ENCODE peak calls at places on chromosome 11, in six cellular contexts. One of them, this sample, is unnamed.
A peak's percentile ranks its signal among the peaks of the same experiment; 100 is the strongest.

GRCh38 chr11:110056956-110057355 is 36.2 kb upstream of the ZC3H12C start:
- ATAC-seq in K562: no peak
- ATAC-seq in GM12878: no peak
- ATAC-seq in body of pancreas: no peak
- ATAC-seq in IMR-90: no peak
- ATAC-seq in upper lobe of left lung: no peak
- ATAC-seq in this sample: no peak

GRCh38 chr11:64856382-64857227 is 12.2 kb upstream of the CDC42BPG start:
- ATAC-seq in K562: no peak
- ATAC-seq in GM12878: peak; percentile 0
- ATAC-seq in body of pancreas: no peak
- ATAC-seq in IMR-90: peak; percentile 28
- ATAC-seq in upper lobe of left lung: peak; percentile 67
- ATAC-seq in this sample: peak; percentile 77

GRCh38 chr11:119218141-119218878 is 12.2 kb downstream of the CBL start:
- ATAC-seq in K562: peak; percentile 69
- ATAC-seq in GM12878: no peak
- ATAC-seq in body of pancreas: no peak
- ATAC-seq in IMR-90: peak; percentile 89
- ATAC-seq in upper lobe of left lung: no peak
- ATAC-seq in this sample: no peak

GRCh38 chr11:102117472-102118113 is 7.3 kb downstream of the YAP1 start:
- ATAC-seq in K562: no peak
- ATAC-seq in GM12878: no peak
- ATAC-seq in body of pancreas: no peak
- ATAC-seq in IMR-90: peak; percentile 38
- ATAC-seq in upper lobe of left lung: no peak
- ATAC-seq in this sample: no peak

GRCh38 chr11:16775604-16776283 is 37.3 kb downstream of the C11orf58 start:
- ATAC-seq in K562: no peak
- ATAC-seq in GM12878: no peak
- ATAC-seq in body of pancreas: no peak
- ATAC-seq in IMR-90: no peak
- ATAC-seq in upper lobe of left lung: no peak
- ATAC-seq in this sample: no peak

GRCh38 chr11:88709567-88709966 is 356.2 kb downstream of the GRM5 start:
- ATAC-seq in K562: no peak
- ATAC-seq in GM12878: no peak
- ATAC-seq in body of pancreas: no peak
- ATAC-seq in IMR-90: no peak
- ATAC-seq in upper lobe of left lung: no peak
- ATAC-seq in this sample: no peak

GRCh38 chr11:14617241-14618027 is 26.2 kb upstream of the PDE3B start:
- ATAC-seq in K562: no peak
- ATAC-seq in GM12878: no peak
- ATAC-seq in body of pancreas: no peak
- ATAC-seq in IMR-90: no peak
- ATAC-seq in upper lobe of left lung: no peak
- ATAC-seq in this sample: no peak

GRCh38 chr11:9092846-9093778 is 1.7 kb upstream of the SCUBE2 start:
- ATAC-seq in K562: no peak
- ATAC-seq in GM12878: peak; percentile 46
- ATAC-seq in body of pancreas: peak; percentile 64
- ATAC-seq in IMR-90: no peak
- ATAC-seq in upper lobe of left lung: no peak
- ATAC-seq in this sample: no peak

GRCh38 chr11:76186776-76187279 is 19.5 kb downstream of the WNT11 start:
- ATAC-seq in K562: no peak
- ATAC-seq in GM12878: no peak
- ATAC-seq in body of pancreas: no peak
- ATAC-seq in IMR-90: no peak
- ATAC-seq in upper lobe of left lung: no peak
- ATAC-seq in this sample: no peak

GRCh38 chr11:57347336-57347735 is 9.2 kb downstream of the P2RX3 start:
- ATAC-seq in K562: no peak
- ATAC-seq in GM12878: no peak
- ATAC-seq in body of pancreas: no peak
- ATAC-seq in IMR-90: no peak
- ATAC-seq in upper lobe of left lung: no peak
- ATAC-seq in this sample: no peak

GRCh38 chr11:28460348-28460747 is 352.2 kb downstream of the METTL15 start:
- ATAC-seq in K562: no peak
- ATAC-seq in GM12878: no peak
- ATAC-seq in body of pancreas: no peak
- ATAC-seq in IMR-90: peak; percentile 2
- ATAC-seq in upper lobe of left lung: no peak
- ATAC-seq in this sample: no peak

GRCh38 chr11:72088076-72088806 is 7.6 kb downstream of the LRRC51 start:
- ATAC-seq in K562: no peak
- ATAC-seq in GM12878: no peak
- ATAC-seq in body of pancreas: no peak
- ATAC-seq in IMR-90: no peak
- ATAC-seq in upper lobe of left lung: no peak
- ATAC-seq in this sample: no peak

DNA sequence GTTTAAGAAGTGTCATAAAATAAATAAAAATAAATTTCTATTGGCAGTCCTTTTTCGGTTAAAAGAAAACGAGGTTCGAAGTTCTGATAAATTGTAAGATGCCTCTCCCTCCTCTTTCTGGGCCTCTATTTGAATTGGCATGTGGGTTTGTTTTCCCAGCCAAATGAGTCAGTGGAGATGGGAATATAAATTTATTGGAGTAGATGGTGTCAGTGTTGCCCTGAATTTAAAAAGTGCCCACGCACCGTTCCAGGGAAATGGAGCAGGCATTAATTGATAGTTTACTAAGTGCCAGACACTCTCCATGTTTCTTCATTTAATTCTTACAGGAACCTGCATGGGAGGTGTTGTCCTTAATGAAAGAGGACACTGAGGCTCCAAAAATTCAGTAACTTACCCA is 119.2 kb downstream of the FEZ1 start:
- ATAC-seq in K562: no peak
- ATAC-seq in GM12878: no peak
- ATAC-seq in body of pancreas: no peak
- ATAC-seq in IMR-90: no peak
- ATAC-seq in upper lobe of left lung: no peak
- ATAC-seq in this sample: no peak
- H3K27me3 ChIP-seq in K562: peaks cover 63% of the 10 kb centered on the region
- H3K27me3 ChIP-seq in GM12878: no peaks in the 10 kb centered on the region
- H3K27me3 ChIP-seq in body of pancreas: no peaks in the 10 kb centered on the region
- H3K27me3 ChIP-seq in IMR-90: peaks cover 9% of the 10 kb centered on the region
- H3K27me3 ChIP-seq in upper lobe of left lung: no peaks in the 10 kb centered on the region
- H3K27me3 ChIP-seq in this sample: no peaks in the 10 kb centered on the region

GRCh38 chr11:11640152-11640551 is 18.3 kb upstream of the GALNT18 start:
- ATAC-seq in K562: no peak
- ATAC-seq in GM12878: no peak
- ATAC-seq in body of pancreas: no peak
- ATAC-seq in IMR-90: no peak
- ATAC-seq in upper lobe of left lung: no peak
- ATAC-seq in this sample: no peak

GRCh38 chr11:11635456-11635855 is 13.7 kb upstream of the GALNT18 start:
- ATAC-seq in K562: no peak
- ATAC-seq in GM12878: no peak
- ATAC-seq in body of pancreas: no peak
- ATAC-seq in IMR-90: peak; percentile 24
- ATAC-seq in upper lobe of left lung: no peak
- ATAC-seq in this sample: no peak

GRCh38 chr11:11636671-11637070 is 14.9 kb upstream of the GALNT18 start:
- ATAC-seq in K562: no peak
- ATAC-seq in GM12878: no peak
- ATAC-seq in body of pancreas: no peak
- ATAC-seq in IMR-90: no peak
- ATAC-seq in upper lobe of left lung: no peak
- ATAC-seq in this sample: no peak

GRCh38 chr11:11641581-11641980 is 19.8 kb upstream of the GALNT18 start:
- ATAC-seq in K562: no peak
- ATAC-seq in GM12878: no peak
- ATAC-seq in body of pancreas: no peak
- ATAC-seq in IMR-90: no peak
- ATAC-seq in upper lobe of left lung: no peak
- ATAC-seq in this sample: no peak

DNA sequence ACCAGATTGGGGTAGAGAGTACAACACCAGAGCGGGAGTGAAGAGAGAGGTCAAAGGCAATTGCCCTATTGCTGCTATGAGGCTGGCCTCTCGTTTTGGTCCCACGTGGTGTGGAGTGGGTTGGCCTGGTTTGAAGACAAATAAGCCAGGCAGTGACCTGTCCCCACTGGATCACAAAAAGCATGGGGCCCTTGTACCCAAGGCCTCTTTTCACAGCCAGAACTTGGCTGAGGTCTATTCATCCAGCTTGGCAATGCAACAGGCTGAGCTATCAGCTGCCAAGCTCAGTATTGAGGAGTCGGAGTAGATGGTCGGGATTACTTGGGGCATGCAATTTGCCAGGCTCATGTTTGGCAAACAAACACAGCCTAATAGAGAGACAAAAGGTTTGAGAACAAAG is 19.2 kb upstream of the GALNT18 start:
- ATAC-seq in K562: no peak
- ATAC-seq in GM12878: no peak
- ATAC-seq in body of pancreas: no peak
- ATAC-seq in IMR-90: no peak
- ATAC-seq in upper lobe of left lung: no peak
- ATAC-seq in this sample: no peak
- TF ChIP-seq POLR2A in K562: no peak
- TF ChIP-seq POLR2A in GM12878: no peak
- TF ChIP-seq POLR2A in body of pancreas: no peak
- TF ChIP-seq POLR2A in IMR-90: no peak
- TF ChIP-seq POLR2A in upper lobe of left lung: no peak
- TF ChIP-seq POLR2A in this sample: no peak

GRCh38 chr11:125376117-125376516 is 119.9 kb downstream of the FEZ1 start:
- ATAC-seq in K562: peak; percentile 37
- ATAC-seq in GM12878: peak; percentile 45
- ATAC-seq in body of pancreas: peak; percentile 79
- ATAC-seq in IMR-90: no peak
- ATAC-seq in upper lobe of left lung: no peak
- ATAC-seq in this sample: peak; percentile 89
- TF ChIP-seq CTCF in K562: no peak
- TF ChIP-seq CTCF in GM12878: no peak
- TF ChIP-seq CTCF in body of pancreas: no peak
- TF ChIP-seq CTCF in IMR-90: no peak
- TF ChIP-seq CTCF in upper lobe of left lung: no peak
- TF ChIP-seq CTCF in this sample: peak; percentile 27

GRCh38 chr11:130434521-130435223 is 6.3 kb upstream of the ADAMTS8 start:
- ATAC-seq in K562: peak; percentile 94
- ATAC-seq in GM12878: peak; percentile 94
- ATAC-seq in body of pancreas: peak; percentile 91
- ATAC-seq in IMR-90: peak; percentile 73
- ATAC-seq in upper lobe of left lung: peak; percentile 93
- ATAC-seq in this sample: peak; percentile 83

GRCh38 chr11:130433357-130433756 is 4.9 kb upstream of the ADAMTS8 start:
- ATAC-seq in K562: no peak
- ATAC-seq in GM12878: no peak
- ATAC-seq in body of pancreas: no peak
- ATAC-seq in IMR-90: peak; percentile 6
- ATAC-seq in upper lobe of left lung: no peak
- ATAC-seq in this sample: no peak

GRCh38 chr11:130436171-130436570 is 7.8 kb upstream of the ADAMTS8 start:
- ATAC-seq in K562: no peak
- ATAC-seq in GM12878: no peak
- ATAC-seq in body of pancreas: no peak
- ATAC-seq in IMR-90: no peak
- ATAC-seq in upper lobe of left lung: no peak
- ATAC-seq in this sample: no peak

GRCh38 chr11:130437848-130438247 is 9.4 kb upstream of the ADAMTS8 start:
- ATAC-seq in K562: no peak
- ATAC-seq in GM12878: no peak
- ATAC-seq in body of pancreas: no peak
- ATAC-seq in IMR-90: no peak
- ATAC-seq in upper lobe of left lung: no peak
- ATAC-seq in this sample: no peak

DNA sequence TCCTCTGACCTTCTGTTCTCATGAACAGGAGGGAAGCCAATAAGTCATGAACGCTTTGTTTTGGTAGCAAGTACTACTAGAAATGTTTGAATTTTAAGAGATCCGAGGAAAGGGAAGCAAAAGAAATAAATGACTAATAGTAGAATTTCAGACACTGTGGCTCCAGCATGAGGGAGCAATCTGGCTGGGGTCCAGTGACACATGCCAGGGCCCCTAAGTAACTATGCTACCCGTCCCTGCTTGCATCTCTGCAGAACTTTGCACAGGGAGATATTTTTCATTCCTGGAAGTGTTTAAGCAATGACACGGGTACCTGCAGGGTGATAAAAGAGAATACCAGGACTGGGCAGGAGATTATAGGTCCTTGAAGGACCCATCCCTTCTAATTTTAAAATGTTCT is 7.3 kb upstream of the ADAMTS8 start:
- ATAC-seq in K562: no peak
- ATAC-seq in GM12878: no peak
- ATAC-seq in body of pancreas: no peak
- ATAC-seq in IMR-90: no peak
- ATAC-seq in upper lobe of left lung: no peak
- ATAC-seq in this sample: no peak
- H3K27me3 ChIP-seq in K562: peaks cover 3% of the 10 kb centered on the region
- H3K27me3 ChIP-seq in GM12878: peaks cover 2% of the 10 kb centered on the region
- H3K27me3 ChIP-seq in body of pancreas: peaks cover 2% of the 10 kb centered on the region
- H3K27me3 ChIP-seq in IMR-90: no peaks in the 10 kb centered on the region
- H3K27me3 ChIP-seq in upper lobe of left lung: no peaks in the 10 kb centered on the region
- H3K27me3 ChIP-seq in this sample: no peaks in the 10 kb centered on the region

GRCh38 chr11:350723-351255 is 18.5 kb upstream of the B4GALNT4 start:
- ATAC-seq in K562: peak; percentile 65
- ATAC-seq in GM12878: peak; percentile 73
- ATAC-seq in body of pancreas: no peak
- ATAC-seq in IMR-90: no peak
- ATAC-seq in upper lobe of left lung: no peak
- ATAC-seq in this sample: no peak

GRCh38 chr11:351411-351810 is 17.9 kb upstream of the B4GALNT4 start:
- ATAC-seq in K562: no peak
- ATAC-seq in GM12878: no peak
- ATAC-seq in body of pancreas: no peak
- ATAC-seq in IMR-90: no peak
- ATAC-seq in upper lobe of left lung: no peak
- ATAC-seq in this sample: no peak

GRCh38 chr11:352456-353180 is 16.7 kb upstream of the B4GALNT4 start:
- ATAC-seq in K562: no peak
- ATAC-seq in GM12878: no peak
- ATAC-seq in body of pancreas: no peak
- ATAC-seq in IMR-90: no peak
- ATAC-seq in upper lobe of left lung: no peak
- ATAC-seq in this sample: no peak

GRCh38 chr11:355581-356458 is 13.5 kb upstream of the B4GALNT4 start:
- ATAC-seq in K562: peak; percentile 67
- ATAC-seq in GM12878: peak; percentile 84
- ATAC-seq in body of pancreas: peak; percentile 89
- ATAC-seq in IMR-90: peak; percentile 93
- ATAC-seq in upper lobe of left lung: peak; percentile 92
- ATAC-seq in this sample: peak; percentile 94

GRCh38 chr11:353315-353857 is 15.9 kb upstream of the B4GALNT4 start:
- ATAC-seq in K562: peak; percentile 53
- ATAC-seq in GM12878: no peak
- ATAC-seq in body of pancreas: peak; percentile 70
- ATAC-seq in IMR-90: peak; percentile 41
- ATAC-seq in upper lobe of left lung: no peak
- ATAC-seq in this sample: peak; percentile 71
- TF ChIP-seq POLR2A in K562: no peak
- TF ChIP-seq POLR2A in GM12878: no peak
- TF ChIP-seq POLR2A in body of pancreas: peak; percentile 34
- TF ChIP-seq POLR2A in IMR-90: no peak
- TF ChIP-seq POLR2A in upper lobe of left lung: no peak
- TF ChIP-seq POLR2A in this sample: peak; percentile 18

GRCh38 chr11:47051217-47051616 is 114.7 kb downstream of the CSTPP1 start:
- ATAC-seq in K562: no peak
- ATAC-seq in GM12878: no peak
- ATAC-seq in body of pancreas: no peak
- ATAC-seq in IMR-90: peak; percentile 75
- ATAC-seq in upper lobe of left lung: no peak
- ATAC-seq in this sample: no peak
- TF ChIP-seq CTCF in K562: no peak
- TF ChIP-seq CTCF in GM12878: no peak
- TF ChIP-seq CTCF in body of pancreas: no peak
- TF ChIP-seq CTCF in IMR-90: no peak
- TF ChIP-seq CTCF in upper lobe of left lung: no peak
- TF ChIP-seq CTCF in this sample: no peak

GRCh38 chr11:126602993-126603392 is 247.5 kb downstream of the ST3GAL4 start:
- ATAC-seq in K562: no peak
- ATAC-seq in GM12878: no peak
- ATAC-seq in body of pancreas: no peak
- ATAC-seq in IMR-90: no peak
- ATAC-seq in upper lobe of left lung: no peak
- ATAC-seq in this sample: no peak
- H3K27me3 ChIP-seq in K562: peaks cover 3% of the 10 kb centered on the region
- H3K27me3 ChIP-seq in GM12878: peaks cover 2% of the 10 kb centered on the region
- H3K27me3 ChIP-seq in body of pancreas: peaks cover 4% of the 10 kb centered on the region
- H3K27me3 ChIP-seq in IMR-90: no peaks in the 10 kb centered on the region
- H3K27me3 ChIP-seq in upper lobe of left lung: no peaks in the 10 kb centered on the region
- H3K27me3 ChIP-seq in this sample: peaks cover 74% of the 10 kb centered on the region